ENCODE peak calls at places on chromosomes 11 and 22, in six cellular contexts. T is HepG2, W is A549, Q is K562, S is GM12878, M is upper lobe of left lung. G is an unnamed sample.

GRCh38 chr22:43000441-43001175 is 14.3 kb downstream of the PACSIN2 start:
- ATAC-seq in T (no peak), W (no peak), Q (no peak), S (peak; percentile 36), M (no peak), G (no peak)

GRCh38 chr11:59199546-59200420 is 12.9 kb downstream of the MPEG1 start:
- ATAC-seq in T (no peak), W (no peak), Q (no peak), S (peak; percentile 83), M (no peak), G (no peak)

GRCh38 chr11:126701555-126701897 is 299.0 kb downstream of the KIRREL3 start:
- ATAC-seq in T (no peak), W (no peak), Q (no peak), S (peak; percentile 29), M (no peak), G (no peak)

GRCh38 chr22:19622061-19622441 is 92.3 kb upstream of the SEPTIN5 start:
- ATAC-seq in T (no peak), W (no peak), Q (no peak), S (peak; percentile 80), M (peak; percentile 23), G (no peak)

GRCh38 chr11:126383301-126384052 is 28.0 kb downstream of the ST3GAL4 start:
- ATAC-seq in T (peak; percentile 20), W (peak; percentile 25), Q (peak; percentile 37), S (peak; percentile 24), M (peak; percentile 2), G (no peak)

GRCh38 chr11:91813263-91813662 is 411.4 kb upstream of the FAT3 start:
- ATAC-seq in T (no peak), W (no peak), Q (no peak), S (no peak), M (no peak), G (no peak)

GRCh38 chr11:102026217-102026616 is 21.0 kb upstream of the CFAP300 start:
- ATAC-seq in T (no peak), W (no peak), Q (no peak), S (no peak), M (peak; percentile 79), G (no peak)

GRCh38 chr11:108221981-108222685 is at the start of gene NPAT:
- ATAC-seq in T (no peak), W (no peak), Q (no peak), S (peak; percentile 4), M (no peak), G (no peak)

GRCh38 chr11:119827113-119827512 is 98.1 kb upstream of the NECTIN1 start:
- ATAC-seq in T (no peak), W (no peak), Q (no peak), S (no peak), M (no peak), G (no peak)

GRCh38 chr11:93791493-93791892 is 7.4 kb downstream of the MED17 start:
- ATAC-seq in T (peak; percentile 41), W (no peak), Q (no peak), S (no peak), M (no peak), G (no peak)

GRCh38 chr11:84830372-84830771 is 796.8 kb downstream of the DLG2 start:
- ATAC-seq in T (no peak), W (no peak), Q (no peak), S (no peak), M (no peak), G (no peak)

GRCh38 chr22:24696551-24697001 is 77.9 kb downstream of the PIWIL3 start:
- ATAC-seq in T (peak; percentile 34), W (no peak), Q (peak; percentile 20), S (no peak), M (peak; percentile 7), G (no peak)

GRCh38 chr11:57249384-57250319 is 12.6 kb upstream of the APLNR start:
- ATAC-seq in T (peak; percentile 76), W (peak; percentile 81), Q (peak; percentile 77), S (peak; percentile 78), M (no peak), G (peak; percentile 42)

GRCh38 chr11:104581246-104581980 is 316.8 kb downstream of the CASP12 start:
- ATAC-seq in T (no peak), W (no peak), Q (no peak), S (no peak), M (no peak), G (no peak)

GRCh38 chr11:32145282-32145681 is 54.4 kb downstream of the RCN1 start:
- ATAC-seq in T (no peak), W (no peak), Q (no peak), S (no peak), M (no peak), G (no peak)

GRCh38 chr11:30431127-30431814 is 108.4 kb downstream of the ARL14EP start:
- ATAC-seq in T (no peak), W (no peak), Q (no peak), S (peak; percentile 19), M (no peak), G (no peak)

GRCh38 chr11:75745807-75746206 is 22.8 kb upstream of the DGAT2 start:
- ATAC-seq in T (peak; percentile 57), W (no peak), Q (no peak), S (no peak), M (no peak), G (no peak)

GRCh38 chr22:46580940-46581579 is 39.1 kb upstream of the GRAMD4 start:
- ATAC-seq in T (no peak), W (no peak), Q (no peak), S (no peak), M (no peak), G (no peak)

GRCh38 chr11:107598225-107599139 is 7.5 kb downstream of the ELMOD1 start:
- ATAC-seq in T (peak; percentile 98), W (peak; percentile 98), Q (peak; percentile 86), S (peak; percentile 99), M (peak; percentile 73), G (no peak)

GRCh38 chr11:22802861-22803260 is 26.7 kb downstream of the SVIP start:
- ATAC-seq in T (peak; percentile 69), W (no peak), Q (no peak), S (no peak), M (no peak), G (no peak)

GRCh38 chr11:125762445-125762844 is 16.2 kb downstream of the PATE2 start:
- ATAC-seq in T (no peak), W (no peak), Q (no peak), S (no peak), M (no peak), G (no peak)

GRCh38 chr11:57341250-57341808 is 3.2 kb downstream of the P2RX3 start:
- ATAC-seq in T (no peak), W (no peak), Q (no peak), S (peak; percentile 25), M (no peak), G (no peak)

GRCh38 chr11:102664001-102664752 is 39.0 kb upstream of the MMP20 start:
- ATAC-seq in T (peak; percentile 97), W (peak; percentile 86), Q (peak; percentile 94), S (peak; percentile 92), M (no peak), G (no peak)

GRCh38 chr11:86934263-86934932 is 20.8 kb downstream of the FZD4 start:
- ATAC-seq in T (no peak), W (no peak), Q (no peak), S (no peak), M (no peak), G (no peak)

GRCh38 chr11:30392221-30392784 is 69.4 kb downstream of the ARL14EP start:
- ATAC-seq in T (no peak), W (no peak), Q (no peak), S (no peak), M (no peak), G (no peak)

GRCh38 chr11:87280143-87280542 is 242.4 kb downstream of the TMEM135 start:
- ATAC-seq in T (no peak), W (no peak), Q (no peak), S (no peak), M (no peak), G (no peak)

GRCh38 chr11:94417386-94417987 is 16.3 kb upstream of the GPR83 start:
- ATAC-seq in T (peak; percentile 64), W (peak; percentile 72), Q (peak; percentile 79), S (peak; percentile 54), M (no peak), G (no peak)

DNA sequence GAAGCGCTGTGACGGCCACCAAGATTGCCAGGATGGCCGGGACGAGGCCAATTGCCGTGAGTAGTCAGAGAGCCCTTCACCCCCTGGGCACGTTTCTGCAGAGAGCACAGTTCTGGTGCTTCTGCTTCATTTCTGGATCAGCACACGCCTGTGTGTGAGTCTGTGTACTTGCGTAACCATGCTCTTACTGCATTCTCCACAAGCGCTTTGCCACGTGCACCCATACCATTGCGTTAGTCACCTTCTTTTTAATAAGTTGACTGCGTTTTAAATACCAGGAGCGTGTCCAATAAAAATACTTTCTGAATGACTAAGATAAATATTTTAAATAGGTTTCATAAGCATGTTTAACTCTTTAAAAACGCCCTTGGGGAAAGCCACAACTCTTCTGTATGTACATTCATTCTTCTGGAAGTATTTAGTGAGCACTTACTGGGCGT is 143.0 kb upstream of the SORL1-AS1 start:
- ATAC-seq in T (no peak), W (peak; percentile 62), Q (no peak), S (no peak), M (peak; percentile 86), G (peak; percentile 94)
- TF ChIP-seq EP300 in T (no peak), W (no peak), Q (no peak), S (no peak), M (no peak), G (no peak)

DNA sequence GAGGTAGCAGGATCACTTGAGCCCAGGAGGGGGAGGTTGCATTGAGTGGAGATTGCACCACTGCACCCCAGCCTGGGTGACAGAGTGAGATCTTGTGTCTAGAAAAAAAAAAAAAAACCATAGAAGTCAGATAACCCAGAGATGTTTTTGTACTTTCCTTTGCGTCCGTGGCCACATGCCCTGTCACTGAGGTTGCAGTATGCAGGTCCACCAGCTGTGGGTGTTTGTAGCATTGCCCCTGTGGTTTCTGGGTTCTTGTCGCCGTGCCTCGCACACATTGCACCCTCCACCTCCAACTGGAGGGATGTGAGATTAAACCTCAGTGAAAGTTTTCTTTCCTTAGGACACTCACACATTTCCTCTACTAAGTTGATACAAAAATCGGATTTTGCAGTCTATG is 70.3 kb downstream of the TNRC6B start:
- ATAC-seq in T (no peak), W (no peak), Q (no peak), S (no peak), M (no peak), G (no peak)
- H3K27ac ChIP-seq in T (no peak overlapping the region), W (no peak overlapping the region), Q (no peak overlapping the region), S (no peak overlapping the region), M (no peak overlapping the region), G (no peak overlapping the region)

GRCh38 chr11:61609970-61610347 is 29.1 kb upstream of the SYT7 start:
- ATAC-seq in T (peak; percentile 70), W (peak; percentile 76), Q (peak; percentile 61), S (peak; percentile 27), M (no peak), G (no peak)

GRCh38 chr11:61610905-61611304 is 30.0 kb upstream of the SYT7 start:
- ATAC-seq in T (no peak), W (no peak), Q (no peak), S (no peak), M (no peak), G (no peak)

GRCh38 chr11:61609000-61609969 is 28.4 kb upstream of the SYT7 start:
- ATAC-seq in T (peak; percentile 87), W (no peak), Q (no peak), S (no peak), M (no peak), G (no peak)

GRCh38 chr11:61613051-61613450 is 32.2 kb upstream of the SYT7 start:
- ATAC-seq in T (no peak), W (no peak), Q (no peak), S (no peak), M (no peak), G (no peak)

GRCh38 chr11:61611309-61611708 is 30.4 kb upstream of the SYT7 start:
- ATAC-seq in T (no peak), W (no peak), Q (no peak), S (no peak), M (no peak), G (no peak)
- TF ChIP-seq EP300 in T (no peak), W (no peak), Q (no peak), S (no peak), M (no peak), G (no peak)

GRCh38 chr11:10930224-10930960 is 72.5 kb upstream of the ZBED5 start:
- ATAC-seq in T (peak; percentile 24), W (peak; percentile 1), Q (no peak), S (peak; percentile 11), M (no peak), G (peak; percentile 9)
- H3K27ac ChIP-seq in T (no peak overlapping the region), W (peak overlapping the region; percentile 98), Q (no peak overlapping the region), S (no peak overlapping the region), M (peak overlapping the region; percentile 92), G (peak overlapping the region; percentile 78)